ENCODE peak calls at places on chromosome 18, in five cellular contexts. T is GM23248; C is NB4; K is CD4-positive, CD25-positive, alpha-beta regulatory T cell; F is stimulated activated CD4-positive, alpha-beta T cell treated with anti-CD3 and anti-CD28 coated beads, TNF-alpha, amount 100 ng/mL, for 4 hours. Y is an unnamed sample.

GRCh38 chr18:77004555-77005380 is 127.8 kb downstream of the MBP start:
- DNase-seq in T (no peak), C (no peak), K (no peak), F (no peak), Y (no peak)

GRCh38 chr18:13392029-13392750 is 173.6 kb downstream of the LDLRAD4 start:
- DNase-seq in T (no peak), C (no peak), K (peak), F (no peak), Y (no peak)

GRCh38 chr18:5057348-5058012 is 139.6 kb downstream of the AKAIN1 start:
- DNase-seq in T (peak), C (peak), K (peak), F (no peak), Y (peak)

GRCh38 chr18:10015941-10016819 is 102.4 kb downstream of the VAPA start:
- DNase-seq in T (peak), C (peak), K (no peak), F (no peak), Y (peak)

GRCh38 chr18:63997606-63998005 is 27.7 kb downstream of the SERPINB8 start:
- DNase-seq in T (peak), C (no peak), K (no peak), F (no peak), Y (no peak)

GRCh38 chr18:51437280-51438271 is 240.1 kb upstream of the MEX3C start:
- DNase-seq in T (no peak), C (no peak), K (no peak), F (no peak), Y (peak)

GRCh38 chr18:12769136-12769535 is 66.3 kb downstream of the PSMG2 start:
- DNase-seq in T (no peak), C (no peak), K (no peak), F (no peak), Y (no peak)

GRCh38 chr18:12645751-12646203 is 12.1 kb downstream of the SPIRE1 start:
- DNase-seq in T (peak), C (no peak), K (no peak), F (no peak), Y (no peak)

GRCh38 chr18:37362158-37362890 is 203.3 kb downstream of the CELF4 start:
- DNase-seq in T (no peak), C (no peak), K (no peak), F (no peak), Y (no peak)

GRCh38 chr18:31302991-31303390 is 15.0 kb upstream of the DSG1 start:
- DNase-seq in T (no peak), C (no peak), K (no peak), F (no peak), Y (peak)

GRCh38 chr18:44715245-44715644 is 34.6 kb downstream of the SETBP1 start:
- DNase-seq in T (peak), C (no peak), K (no peak), F (no peak), Y (no peak)

GRCh38 chr18:3135536-3135935 is 84.2 kb downstream of the MYOM1 start:
- DNase-seq in T (no peak), C (no peak), K (no peak), F (no peak), Y (no peak)

GRCh38 chr18:10377956-10378355 is 76.5 kb upstream of the APCDD1 start:
- DNase-seq in T (peak), C (no peak), K (no peak), F (no peak), Y (no peak)

GRCh38 chr18:13216732-13217465 is 1.7 kb upstream of the LDLRAD4 start:
- DNase-seq in T (peak), C (peak), K (peak), F (peak), Y (no peak)

GRCh38 chr18:55868909-55869308 is 280.9 kb upstream of the TCF4 start:
- DNase-seq in T (peak), C (no peak), K (no peak), F (no peak), Y (peak)

GRCh38 chr18:59123588-59124369 is 15.9 kb upstream of the SEC11C start:
- DNase-seq in T (peak), C (no peak), K (no peak), F (no peak), Y (peak)

GRCh38 chr18:35732652-35733051 is 151.1 kb downstream of the GALNT1 start:
- DNase-seq in T (peak), C (no peak), K (no peak), F (no peak), Y (no peak)

GRCh38 chr18:75864816-75865215 is 437.3 kb upstream of the SMIM21 start:
- DNase-seq in T (no peak), C (no peak), K (no peak), F (no peak), Y (no peak)

GRCh38 chr18:8685141-8685913 is 20.0 kb upstream of the MTCL1 start:
- DNase-seq in T (peak), C (no peak), K (no peak), F (no peak), Y (no peak)

GRCh38 chr18:76806301-76806700 is 16.1 kb upstream of the ZNF236 start:
- DNase-seq in T (no peak), C (no peak), K (no peak), F (no peak), Y (no peak)